ENCODE peak calls at places on chromosomes 4 and X, in seven cellular contexts. One of them, this sample, is unnamed.

GRCh38 chr4:40685300-40685699 is 55.6 kb upstream of the RBM47 start:
- DNase-seq in body of pancreas: no peak
- DNase-seq in NCI-H460: no peak
- DNase-seq in WTC11: no peak
- DNase-seq in GM03348: no peak
- DNase-seq in prostate gland: no peak
- DNase-seq in epithelial cell of prostate: no peak
- DNase-seq in this sample: no peak

GRCh38 chr4:4819213-4819606 is 40.3 kb upstream of the MSX1 start:
- DNase-seq in body of pancreas: no peak
- DNase-seq in NCI-H460: no peak
- DNase-seq in WTC11: no peak
- DNase-seq in GM03348: no peak
- DNase-seq in prostate gland: no peak
- DNase-seq in epithelial cell of prostate: no peak
- DNase-seq in this sample: no peak

GRCh38 chrX:39377171-39377570 is 575.9 kb downstream of the MID1IP1 start:
- DNase-seq in body of pancreas: no peak
- DNase-seq in NCI-H460: no peak
- DNase-seq in WTC11: no peak
- DNase-seq in GM03348: no peak
- DNase-seq in prostate gland: no peak
- DNase-seq in epithelial cell of prostate: no peak
- DNase-seq in this sample: no peak

GRCh38 chr4:109472343-109472761 is 38.7 kb downstream of the SEC24B start:
- DNase-seq in body of pancreas: no peak
- DNase-seq in NCI-H460: no peak
- DNase-seq in WTC11: no peak
- DNase-seq in GM03348: peak
- DNase-seq in prostate gland: no peak
- DNase-seq in epithelial cell of prostate: peak
- DNase-seq in this sample: no peak

GRCh38 chrX:1658083-1658463 is 43.2 kb downstream of the ASMT start:
- DNase-seq in body of pancreas: no peak
- DNase-seq in NCI-H460: peak
- DNase-seq in WTC11: no peak
- DNase-seq in GM03348: no peak
- DNase-seq in prostate gland: no peak
- DNase-seq in epithelial cell of prostate: no peak
- DNase-seq in this sample: no peak

GRCh38 chr4:47061435-47061834 is 30.1 kb downstream of the GABRB1 start:
- DNase-seq in body of pancreas: no peak
- DNase-seq in NCI-H460: no peak
- DNase-seq in WTC11: no peak
- DNase-seq in GM03348: no peak
- DNase-seq in prostate gland: no peak
- DNase-seq in epithelial cell of prostate: no peak
- DNase-seq in this sample: no peak

GRCh38 chrX:15721911-15722310 is 16.2 kb upstream of the CA5B start:
- DNase-seq in body of pancreas: no peak
- DNase-seq in NCI-H460: no peak
- DNase-seq in WTC11: no peak
- DNase-seq in GM03348: peak
- DNase-seq in prostate gland: no peak
- DNase-seq in epithelial cell of prostate: no peak
- DNase-seq in this sample: no peak

GRCh38 chrX:45781901-45782553 is 581.4 kb upstream of the DIPK2B start:
- DNase-seq in body of pancreas: no peak
- DNase-seq in NCI-H460: peak
- DNase-seq in WTC11: no peak
- DNase-seq in GM03348: peak
- DNase-seq in prostate gland: no peak
- DNase-seq in epithelial cell of prostate: no peak
- DNase-seq in this sample: no peak

GRCh38 chr4:139469216-139469615 is 15.3 kb downstream of the RAB33B start:
- DNase-seq in body of pancreas: no peak
- DNase-seq in NCI-H460: no peak
- DNase-seq in WTC11: no peak
- DNase-seq in GM03348: no peak
- DNase-seq in prostate gland: no peak
- DNase-seq in epithelial cell of prostate: no peak
- DNase-seq in this sample: no peak

GRCh38 chr4:122650148-122650547 is 29.3 kb upstream of the IL21 start:
- DNase-seq in body of pancreas: no peak
- DNase-seq in NCI-H460: no peak
- DNase-seq in WTC11: no peak
- DNase-seq in GM03348: no peak
- DNase-seq in prostate gland: no peak
- DNase-seq in epithelial cell of prostate: no peak
- DNase-seq in this sample: no peak

GRCh38 chrX:17553451-17553850 is 178.5 kb downstream of the NHS start:
- DNase-seq in body of pancreas: no peak
- DNase-seq in NCI-H460: peak
- DNase-seq in WTC11: peak
- DNase-seq in GM03348: peak
- DNase-seq in prostate gland: peak
- DNase-seq in epithelial cell of prostate: no peak
- DNase-seq in this sample: no peak

This sample was measured in NT2/D1.